ENCODE peak calls at places on chromosomes 6 and 20, in six cellular contexts. V is IMR-90; U is neural crest cell; I is H54; Q is activated naive CD8-positive, alpha-beta T cell treated with anti-CD3 and anti-CD28 coated beads, Interleukin-2, amount 50 U/mL, for 24 hours; Y is HCT116. S is an unnamed sample.
A peak's percentile ranks its signal among the peaks of the same experiment; 100 is the strongest.

GRCh38 chr20:42747765-42748411 is 441.8 kb downstream of the PTPRT start:
- DNase-seq in Y (no peak), Q (no peak), I (no peak), U (no peak), V (no peak), S (no peak)

GRCh38 chr6:3410385-3411360 is 46.2 kb downstream of the SLC22A23 start:
- DNase-seq in U (peak; percentile 80), Q (peak; percentile 75), I (peak; percentile 38), V (peak; percentile 57), Y (peak; percentile 51), S (peak; percentile 74)

GRCh38 chr6:154824076-154824475 is 90.9 kb downstream of the SCAF8 start:
- DNase-seq in I (no peak), Y (no peak), V (no peak), U (no peak), Q (no peak), S (no peak)

GRCh38 chr20:57397693-57398108 is 6.5 kb downstream of the RBM38 start:
- DNase-seq in U (no peak), I (no peak), V (no peak), Y (no peak), Q (peak; percentile 42), S (no peak)

GRCh38 chr20:53706511-53707031 is 112.9 kb upstream of the ZNF217 start:
- DNase-seq in V (peak; percentile 83), I (no peak), Q (no peak), U (no peak), Y (no peak), S (peak; percentile 44)

GRCh38 chr6:12331474-12331873 is 41.3 kb downstream of the EDN1 start:
- DNase-seq in I (no peak), Q (no peak), U (no peak), Y (no peak), V (no peak), S (no peak)

GRCh38 chr20:53920647-53921245 is 149.6 kb downstream of the BCAS1 start:
- DNase-seq in V (no peak), U (no peak), Y (no peak), Q (no peak), I (no peak), S (no peak)

GRCh38 chr6:69007781-69008180 is 372.7 kb downstream of the ADGRB3 start:
- DNase-seq in V (no peak), I (no peak), Q (no peak), U (no peak), Y (no peak), S (no peak)

GRCh38 chr6:69795469-69796080 is 1.2 kb downstream of the LMBRD1 start:
- DNase-seq in V (no peak), U (no peak), I (no peak), Q (no peak), Y (no peak), S (peak; percentile 7)

GRCh38 chr6:156557269-156557885 is 219.8 kb upstream of the ARID1B start:
- DNase-seq in U (no peak), Y (no peak), V (peak; percentile 28), I (peak; percentile 50), Q (no peak), S (peak; percentile 32)

GRCh38 chr6:137768935-137769334 is 98.1 kb upstream of the TNFAIP3 start:
- DNase-seq in U (no peak), V (no peak), I (no peak), Y (no peak), Q (no peak), S (no peak)

GRCh38 chr6:114108119-114109002 is 137.4 kb upstream of the HDAC2 start:
- DNase-seq in U (peak; percentile 79), I (peak; percentile 23), Q (peak; percentile 38), V (peak; percentile 68), Y (peak; percentile 64), S (peak; percentile 81)

GRCh38 chr20:38270869-38271608 is 10.5 kb upstream of the KIAA1755 start:
- DNase-seq in Q (no peak), Y (peak; percentile 26), U (no peak), V (peak; percentile 99), I (peak; percentile 91), S (peak; percentile 90)

GRCh38 chr20:1423625-1424106 is 30.8 kb upstream of the FKBP1A start:
- DNase-seq in I (no peak), Y (peak; percentile 67), V (peak; percentile 69), U (peak; percentile 52), Q (no peak), S (no peak)

GRCh38 chr6:151549790-151550189 is 56.0 kb downstream of the CCDC170 start:
- DNase-seq in U (no peak), Y (no peak), Q (no peak), V (no peak), I (no peak), S (no peak)

GRCh38 chr6:40928302-40928701 is 110.7 kb downstream of the UNC5CL start:
- DNase-seq in Y (no peak), Q (no peak), V (no peak), U (no peak), I (no peak), S (no peak)

GRCh38 chr20:7399114-7399513 is 541.1 kb downstream of the HAO1 start:
- DNase-seq in I (no peak), Y (no peak), U (no peak), V (no peak), Q (no peak), S (no peak)

GRCh38 chr6:170127151-170127550 is 163.7 kb downstream of the DLL1 start:
- DNase-seq in I (no peak), Q (no peak), U (no peak), Y (no peak), V (no peak), S (no peak)

GRCh38 chr6:169804427-169804826 is 53.0 kb downstream of the ERMARD start:
- DNase-seq in V (no peak), I (no peak), U (no peak), Y (no peak), Q (no peak), S (no peak)

GRCh38 chr6:160300076-160300695 is 41.6 kb upstream of the SLC22A2 start:
- DNase-seq in U (no peak), Y (no peak), I (no peak), V (no peak), Q (no peak), S (no peak)